ENCODE peak calls at places on chromosome 5, in nine cellular contexts. H is SK-N-SH, J is GM13976, Y is PC-3, U is nephron progenitor cell, S is foreskin fibroblast, Q is dorsolateral prefrontal cortex, N is neural crest cell, F is epithelial cell of esophagus. V is an unnamed sample.
A peak's percentile ranks its signal among the peaks of the same experiment; 100 is the strongest.

GRCh38 chr5:9239071-9239470 is 306.8 kb downstream of the SEMA5A start:
- DNase-seq in J (no peak), Y (peak; percentile 66), Q (no peak), N (no peak), U (no peak), S (no peak), H (no peak), F (peak; percentile 71), V (no peak)

GRCh38 chr5:173746050-173746449 is 129.6 kb upstream of the BOD1 start:
- DNase-seq in Q (no peak), J (no peak), Y (peak; percentile 72), F (peak; percentile 51), U (no peak), H (no peak), N (no peak), S (no peak), V (no peak)

GRCh38 chr5:172048539-172049101 is 42.2 kb upstream of the FBXW11 start:
- DNase-seq in H (no peak), Q (no peak), U (no peak), S (no peak), F (no peak), N (no peak), J (no peak), Y (no peak), V (no peak)

GRCh38 chr5:131171276-131171815 is 602 bp downstream of the LYRM7 start:
- DNase-seq in S (no peak), N (no peak), Y (peak; percentile 25), Q (no peak), H (no peak), F (peak; percentile 80), J (no peak), U (no peak), V (no peak)

GRCh38 chr5:8954801-8955200 is 591.1 kb downstream of the SEMA5A start:
- DNase-seq in Y (no peak), H (peak; percentile 3), S (no peak), J (no peak), N (no peak), U (no peak), Q (no peak), F (no peak), V (no peak)

GRCh38 chr5:62643556-62644451 is 65.2 kb downstream of the LRRC70 start:
- DNase-seq in U (no peak), N (no peak), Q (no peak), H (no peak), F (no peak), S (no peak), J (no peak), Y (no peak), V (no peak)

GRCh38 chr5:8628521-8628920 is 759.6 kb downstream of the MTRR start:
- DNase-seq in N (no peak), Q (no peak), U (no peak), F (peak; percentile 52), H (no peak), Y (no peak), S (no peak), J (no peak), V (no peak)

GRCh38 chr5:164013077-164013670 is 507.8 kb downstream of the MAT2B start:
- DNase-seq in H (peak; percentile 27), J (peak; percentile 28), F (peak; percentile 78), N (peak; percentile 73), S (peak; percentile 9), Q (peak; percentile 6), U (peak; percentile 75), Y (peak; percentile 76), V (no peak)

GRCh38 chr5:150653762-150654158 is 7.3 kb upstream of the MYOZ3 start:
- DNase-seq in Q (no peak), J (no peak), F (no peak), Y (no peak), S (no peak), H (no peak), N (no peak), U (no peak), V (no peak)

GRCh38 chr5:150654181-150654580 is 6.9 kb upstream of the MYOZ3 start:
- DNase-seq in F (no peak), S (no peak), H (no peak), U (no peak), Q (no peak), N (no peak), J (no peak), Y (no peak), V (no peak)

GRCh38 chr5:150651924-150652688 is 8.9 kb upstream of the MYOZ3 start:
- DNase-seq in Y (no peak), J (no peak), N (no peak), H (no peak), U (no peak), F (no peak), S (no peak), Q (no peak), V (no peak)

GRCh38 chr5:150651382-150651781 is 9.7 kb upstream of the MYOZ3 start:
- DNase-seq in Q (no peak), U (no peak), J (no peak), F (no peak), S (no peak), H (no peak), Y (no peak), N (no peak), V (no peak)

DNA sequence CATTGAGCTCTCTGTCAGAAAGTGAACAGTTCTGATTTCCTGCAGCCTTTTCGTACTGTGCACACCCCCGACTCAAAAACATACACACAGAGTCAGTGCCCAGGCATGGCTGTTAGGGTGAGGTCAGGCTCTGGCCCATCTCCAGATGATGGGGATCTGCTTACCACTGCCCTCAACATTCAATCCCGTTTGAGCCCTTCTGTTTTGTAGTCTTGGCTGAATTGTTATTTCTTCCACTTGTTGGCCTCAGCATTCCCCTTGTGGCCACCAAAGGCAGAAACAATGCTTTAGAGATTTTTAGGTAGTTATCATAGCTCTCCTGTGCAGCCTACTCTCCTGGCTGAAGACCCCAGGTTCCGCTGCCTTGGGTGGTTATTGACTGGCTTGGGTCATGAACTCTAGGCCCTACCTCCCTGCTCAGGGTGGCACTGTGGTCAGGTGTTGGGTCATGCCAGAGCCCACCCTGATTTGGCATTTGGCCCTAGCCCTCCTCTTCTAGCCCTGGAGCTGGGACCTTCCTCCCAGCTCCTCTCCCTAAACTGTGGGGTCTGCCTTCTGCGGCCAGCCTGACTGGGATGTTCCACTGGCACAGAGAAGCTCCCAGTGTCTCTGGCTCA is 7.8 kb upstream of the MYOZ3 start:
- DNase-seq in Q (no peak), N (no peak), H (peak; percentile 65), Y (peak; percentile 19), U (no peak), J (no peak), F (no peak), S (peak; percentile 47), V (no peak)
- TF ChIP-seq CTCF in Q (no peak), N (no peak), H (peak; percentile 55), Y (peak; percentile 40), U (no peak), J (no peak), F (peak; percentile 22), S (peak; percentile 35), V (peak; percentile 50)

GRCh38 chr5:77222722-77223121 is 12.2 kb downstream of the PDE8B start:
- DNase-seq in F (no peak), Q (no peak), N (no peak), S (no peak), Y (no peak), H (no peak), U (no peak), J (no peak), V (no peak)

GRCh38 chr5:77213601-77214000 is 3.1 kb downstream of the PDE8B start:
- DNase-seq in N (no peak), Q (no peak), J (no peak), F (no peak), U (no peak), S (no peak), H (no peak), Y (no peak), V (no peak)

GRCh38 chr5:77223653-77224052 is 13.2 kb downstream of the PDE8B start:
- DNase-seq in J (no peak), U (no peak), S (no peak), H (no peak), F (no peak), N (no peak), Y (no peak), Q (no peak), V (no peak)

GRCh38 chr5:77214151-77214550 is 3.7 kb downstream of the PDE8B start:
- DNase-seq in Y (no peak), J (no peak), H (no peak), S (no peak), F (no peak), U (no peak), Q (no peak), N (no peak), V (no peak)

DNA sequence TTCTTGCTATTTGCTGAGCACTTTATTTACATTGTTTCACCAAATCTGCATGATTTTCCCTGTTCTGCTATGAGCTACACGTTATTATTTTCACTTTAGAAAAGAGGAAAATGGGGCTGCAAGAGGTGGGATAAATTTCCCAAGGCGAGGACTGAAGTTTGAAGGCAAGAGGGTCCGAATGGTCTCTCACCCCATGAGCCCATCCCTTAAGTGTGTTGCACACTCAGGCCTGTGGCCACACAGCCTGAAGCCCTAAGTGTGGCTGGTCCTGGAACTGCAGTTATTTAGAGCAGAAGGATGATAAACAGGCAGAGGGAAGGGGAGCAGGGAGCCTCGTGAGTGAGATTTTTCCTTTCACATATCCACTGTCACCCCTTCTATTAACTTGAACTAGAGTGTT is 7.8 kb downstream of the PDE8B start:
- DNase-seq in H (peak; percentile 47), N (no peak), U (no peak), F (peak; percentile 9), J (no peak), Y (peak; percentile 29), Q (no peak), S (no peak), V (no peak)
- TF ChIP-seq CTCF in H (peak; percentile 27), N (peak; percentile 49), U (peak; percentile 22), F (peak; percentile 44), J (no peak), Y (peak; percentile 31), Q (no peak), S (peak; percentile 11), V (peak; percentile 54)

DNA sequence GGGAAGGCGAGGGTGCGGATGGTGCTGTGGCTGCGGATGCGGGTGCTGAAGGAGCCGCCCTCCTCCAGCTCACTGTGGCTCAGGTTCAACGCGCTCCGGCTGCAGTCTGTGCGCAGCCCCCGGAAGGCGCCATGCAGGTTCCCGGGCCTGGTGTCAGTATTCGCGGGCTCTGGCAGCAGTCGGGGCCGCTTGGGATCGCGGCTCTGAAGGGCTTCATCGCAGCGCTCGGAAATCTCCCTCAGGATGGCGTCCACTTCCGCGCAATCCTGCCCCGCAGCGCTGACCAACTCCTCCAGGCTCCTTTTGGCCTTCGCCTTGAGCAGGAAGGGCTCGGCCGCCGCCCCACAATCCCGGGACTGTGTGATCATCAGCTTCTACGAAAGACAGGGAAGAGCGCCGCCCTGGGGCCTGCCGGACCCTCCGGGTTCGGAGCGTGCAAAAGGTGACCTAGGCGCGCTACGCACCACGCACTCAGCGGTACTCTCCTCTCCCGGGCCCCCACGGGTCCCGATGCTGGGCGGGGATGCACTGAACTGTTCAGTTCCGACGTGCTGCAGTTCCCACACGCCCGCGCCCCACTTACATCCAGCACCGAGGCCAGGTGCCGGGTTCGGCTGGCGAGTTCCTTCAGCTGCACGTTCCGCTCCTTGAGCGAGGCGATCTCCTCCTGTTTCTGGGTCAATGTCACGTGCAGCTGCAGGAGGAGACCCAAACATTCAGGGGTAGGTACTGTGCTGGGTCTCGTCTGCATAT is 6.5 kb downstream of the MCIDAS start:
- DNase-seq in F (peak; percentile 23), Q (no peak), U (peak; percentile 57), N (peak; percentile 23), J (peak; percentile 33), S (no peak), H (peak; percentile 56), Y (no peak), V (no peak)
- TF ChIP-seq CTCF in F (no peak), Q (no peak), U (no peak), N (no peak), J (no peak), S (no peak), H (no peak), Y (no peak), V (peak; percentile 51)

GRCh38 chr5:140883373-140883772 is 1.4 kb downstream of the PCDHA13 start:
- DNase-seq in Q (no peak), U (no peak), S (no peak), Y (no peak), H (no peak), J (no peak), F (no peak), N (no peak), V (peak; percentile 84)

GRCh38 chr5:140883927-140884697 is 2.2 kb downstream of the PCDHA13 start:
- DNase-seq in H (peak; percentile 6), U (no peak), F (no peak), Y (no peak), Q (no peak), S (no peak), N (no peak), J (no peak), V (peak; percentile 90)

GRCh38 chr5:140881889-140882590 is at the start of gene PCDHA13:
- DNase-seq in N (no peak), H (no peak), U (no peak), Q (no peak), F (peak; percentile 39), Y (peak; percentile 80), S (no peak), J (no peak), V (no peak)

GRCh38 chr5:140877262-140877581 is 2.1 kb downstream of the PCDHA12 start:
- DNase-seq in Y (no peak), F (no peak), J (no peak), Q (no peak), H (no peak), U (no peak), S (no peak), N (no peak), V (peak; percentile 87)

GRCh38 chr5:140882591-140882899 is 621 bp downstream of the PCDHA13 start:
- DNase-seq in S (no peak), F (peak; percentile 4), J (no peak), Q (no peak), N (no peak), U (no peak), H (peak; percentile 43), Y (peak; percentile 81), V (no peak)
- TF ChIP-seq CTCF in S (no peak), F (no peak), J (no peak), Q (peak; percentile 10), N (peak; percentile 30), U (no peak), H (no peak), Y (peak; percentile 59), V (peak; percentile 44)

V was measured in chondrocyte.